ENCODE peak calls at places on chromosomes 4 and X, in five cellular contexts. F is psoas muscle, L is heart right ventricle, B is AG04450, K is endothelial cell of umbilical vein. G is an unnamed sample. For H3K27me3, the result is how much of the 10 kb centered on the place peaks cover.

GRCh38 chr4:89111833-89112563 is 665 bp downstream of the TIGD2 start:
- DNase-seq in B (peak), K (peak), F (no peak), L (no peak), G (peak)

GRCh38 chr4:186037692-186038658 is 31.0 kb upstream of the TLR3 start:
- DNase-seq in K (peak), F (no peak), B (peak), L (no peak), G (peak)

GRCh38 chr4:103104886-103105285 is 5.3 kb upstream of the BDH2 start:
- DNase-seq in K (no peak), B (no peak), L (no peak), F (no peak), G (no peak)

GRCh38 chr4:168077726-168078239 is 14.6 kb upstream of the ANXA10 start:
- DNase-seq in B (no peak), K (peak), L (no peak), F (no peak), G (no peak)

GRCh38 chrX:137194164-137194563 is 160.4 kb upstream of the GPR101 start:
- DNase-seq in B (no peak), L (no peak), K (peak), F (no peak), G (peak)

GRCh38 chr4:7003879-7004240 is 39.3 kb upstream of the TADA2B start:
- DNase-seq in F (no peak), K (no peak), B (no peak), L (no peak), G (no peak)

GRCh38 chrX:112691361-112691760 is 11.6 kb upstream of the LHFPL1 start:
- DNase-seq in L (no peak), F (no peak), B (no peak), K (no peak), G (no peak)

GRCh38 chr4:165088366-165088765 is 24.3 kb downstream of the TMEM192 start:
- DNase-seq in B (no peak), K (no peak), L (no peak), F (no peak), G (no peak)

GRCh38 chrX:47169726-47170515 is 23.7 kb upstream of the UBA1 start:
- DNase-seq in L (peak), B (no peak), K (no peak), F (no peak), G (no peak)

GRCh38 chrX:2432298-2432863 is 68.4 kb downstream of the DHRSX start:
- DNase-seq in K (no peak), B (no peak), L (no peak), F (no peak), G (no peak)

GRCh38 chrX:57871463-57871862 is 38.8 kb downstream of the ZXDA start:
- DNase-seq in F (no peak), B (no peak), K (no peak), L (no peak), G (no peak)

GRCh38 chr4:33316033-33316432 is 2595.9 kb downstream of the PCDH7 start:
- DNase-seq in F (no peak), B (no peak), K (no peak), L (no peak), G (peak)
- TF ChIP-seq CTCF in F (no peak), B (no peak), K (no peak), L (no peak), G (no peak)

DNA sequence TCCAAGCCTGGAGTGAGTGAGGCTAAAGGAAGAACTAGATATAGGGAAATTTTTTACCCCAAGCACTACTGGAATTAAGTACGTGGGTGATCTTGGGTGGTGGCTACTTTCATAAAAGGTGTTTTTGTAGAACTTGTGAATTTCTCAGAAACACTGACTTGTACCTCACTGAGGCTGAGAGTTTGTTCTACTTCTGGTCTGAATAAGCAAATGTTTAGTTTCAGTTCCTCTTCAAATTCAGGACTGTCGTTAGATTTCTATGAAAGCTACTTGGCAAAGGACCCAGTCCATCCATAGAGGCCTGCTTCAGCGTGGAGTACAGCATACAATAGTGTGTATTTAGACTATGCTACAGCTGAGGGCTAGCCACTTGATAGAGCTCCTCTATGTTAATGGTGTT is 86.5 kb downstream of the PDGFRA start:
- DNase-seq in F (no peak), K (no peak), L (no peak), B (no peak), G (no peak)
- H3K27me3 ChIP-seq in F (under half), K (under half), L (under half), B (under half), G (under half)

GRCh38 chrX:70455366-70456202 is 10.9 kb downstream of the DLG3 start:
- DNase-seq in F (no peak), B (no peak), K (no peak), L (no peak), G (peak)

GRCh38 chrX:70453024-70453618 is 8.5 kb downstream of the DLG3 start:
- DNase-seq in B (no peak), L (no peak), F (no peak), K (no peak), G (no peak)

GRCh38 chrX:70454441-70455365 is 10.1 kb downstream of the DLG3 start:
- DNase-seq in K (peak), F (no peak), L (peak), B (no peak), G (peak)

GRCh38 chrX:70449457-70449966 is 4.9 kb downstream of the DLG3 start:
- DNase-seq in L (no peak), F (no peak), B (no peak), K (no peak), G (no peak)

DNA sequence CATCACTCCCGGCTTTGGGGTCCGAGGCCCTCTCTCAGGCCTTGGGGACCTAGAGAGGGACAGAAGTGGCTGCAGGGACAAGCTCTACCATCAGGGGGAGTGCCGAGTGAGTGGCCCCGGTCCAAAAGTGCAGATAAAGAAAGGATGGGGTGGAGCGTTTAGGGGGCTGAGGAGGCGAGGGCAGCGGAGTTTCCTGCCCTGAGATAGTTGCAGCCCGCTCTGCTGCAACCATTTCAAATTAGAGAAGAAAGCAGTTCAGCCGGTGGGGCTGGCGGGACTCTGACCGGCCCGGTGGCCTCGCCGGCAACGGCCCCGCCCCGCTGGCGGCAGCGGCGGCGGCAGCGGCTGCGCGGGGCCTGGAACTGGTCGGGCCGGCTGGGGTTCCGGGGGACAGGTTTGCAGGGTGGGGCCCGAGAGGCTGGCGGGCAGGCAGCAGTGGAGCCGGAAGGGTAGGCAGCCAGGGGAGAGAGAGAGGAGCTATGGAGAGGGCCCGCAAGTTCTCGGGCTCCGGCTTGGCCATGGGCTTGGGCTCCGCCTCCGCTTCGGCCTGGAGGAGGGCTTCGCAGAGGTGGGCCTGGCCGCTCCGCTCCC is 7.6 kb downstream of the DLG3 start:
- DNase-seq in B (no peak), L (peak), F (peak), K (peak), G (no peak)
- TF ChIP-seq CTCF in B (peak), L (peak), F (peak), K (peak), G (peak)

GRCh38 chr4:1416948-1417260 is 10.7 kb upstream of the NKX1-1 start:
- DNase-seq in K (no peak), L (no peak), B (no peak), F (no peak), G (no peak)

GRCh38 chr4:1414831-1415680 is 8.8 kb upstream of the NKX1-1 start:
- DNase-seq in L (no peak), F (peak), K (no peak), B (no peak), G (no peak)

GRCh38 chr4:1417522-1418390 is 11.5 kb upstream of the NKX1-1 start:
- DNase-seq in K (no peak), L (no peak), B (no peak), F (no peak), G (no peak)

GRCh38 chr4:1415681-1415981 is 9.4 kb upstream of the NKX1-1 start:
- DNase-seq in K (no peak), L (no peak), F (no peak), B (no peak), G (no peak)

GRCh38 chr4:1416051-1416947 is 10.1 kb upstream of the NKX1-1 start:
- DNase-seq in K (no peak), B (no peak), L (no peak), F (no peak), G (no peak)
- H3K27me3 ChIP-seq in K (under half), B (under half), L (half or more), F (under half), G (under half)

DNA sequence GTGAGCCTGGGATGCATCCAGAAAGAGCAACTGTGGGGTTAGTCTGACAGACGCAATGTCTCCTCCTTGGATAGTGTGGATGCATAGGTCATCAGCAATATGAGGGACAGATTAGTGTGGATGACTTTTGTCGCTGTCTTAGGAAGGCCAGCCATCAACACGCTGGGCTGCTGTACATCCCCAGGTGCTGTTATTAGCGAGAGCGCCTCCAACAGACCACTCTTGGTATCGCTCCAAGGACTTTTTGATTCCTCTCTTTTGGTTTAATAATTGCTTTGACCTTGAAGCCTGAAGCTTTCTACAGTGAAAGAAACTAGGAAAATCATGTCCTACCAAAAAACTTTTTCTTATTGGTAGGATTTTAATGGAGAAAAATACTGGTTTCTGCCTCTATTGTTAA is 76.7 kb downstream of the TMEM131L start:
- DNase-seq in F (no peak), B (no peak), L (no peak), K (no peak), G (no peak)
- TF ChIP-seq CTCF in F (no peak), B (no peak), L (no peak), K (peak), G (no peak)

DNA sequence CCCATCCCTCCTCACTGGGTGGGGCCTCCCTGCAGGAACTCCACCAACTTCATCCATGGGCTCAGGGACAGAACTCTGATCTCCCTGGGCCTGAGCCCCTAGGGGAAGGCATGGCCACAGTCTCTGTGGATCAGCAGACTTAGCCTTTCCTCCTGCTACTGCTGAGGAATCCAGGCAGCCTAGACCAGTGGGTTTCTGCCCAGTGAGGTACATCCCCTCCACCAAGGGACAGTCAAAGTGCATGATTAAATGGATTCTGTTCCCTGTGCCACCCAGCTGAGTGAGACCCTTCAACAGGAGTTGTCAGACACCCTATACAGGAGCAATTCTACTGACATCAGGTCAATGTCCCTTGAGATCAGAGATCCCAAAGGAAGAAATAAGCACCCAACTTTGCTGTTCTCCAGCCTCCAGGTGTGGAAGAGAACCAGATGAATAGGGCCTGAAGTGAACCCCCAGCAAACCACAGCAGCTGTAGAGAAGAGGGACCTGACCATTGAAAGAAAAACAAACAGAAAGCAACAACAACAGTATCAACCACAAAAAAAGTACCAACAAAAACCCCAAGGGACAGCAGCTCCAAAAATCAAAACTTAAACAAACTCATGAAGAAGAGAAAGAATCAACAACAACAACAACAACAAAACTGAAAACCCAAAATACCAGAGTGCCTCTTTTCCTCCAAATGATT is 84.8 kb downstream of the CHIC1 start:
- DNase-seq in B (no peak), L (no peak), F (no peak), K (no peak), G (no peak)
- H3K27me3 ChIP-seq in B (under half), L (under half), F (under half), K (under half), G (under half)

GRCh38 chr4:35052546-35052945 is 1191.8 kb downstream of the ARAP2 start:
- DNase-seq in B (no peak), L (no peak), F (no peak), K (no peak), G (no peak)
- TF ChIP-seq CTCF in B (no peak), L (no peak), F (no peak), K (no peak), G (no peak)

G was measured in bronchial epithelial cell.